ENCODE peak calls at places on chromosome 7, in six cellular contexts. J, O, F, W, K and Z are unnamed samples.

GRCh38 chr7:151736403-151736909 is 140.5 kb downstream of the PRKAG2 start:
- DNase-seq in W (no peak), F (no peak), O (peak; percentile 95), J (peak; percentile 98), K (no peak), Z (peak; percentile 86)

GRCh38 chr7:136953386-136953785 is 84.9 kb downstream of the CHRM2 start:
- DNase-seq in K (no peak), J (peak; percentile 60), W (no peak), F (no peak), O (peak; percentile 67), Z (no peak)

GRCh38 chr7:33764752-33765451 is 140.4 kb upstream of the BMPER start:
- DNase-seq in F (no peak), O (peak; percentile 91), J (peak; percentile 83), W (no peak), K (no peak), Z (no peak)

GRCh38 chr7:121797283-121798037 is 75.5 kb upstream of the PTPRZ1 start:
- DNase-seq in F (no peak), W (no peak), J (no peak), K (no peak), O (peak; percentile 9), Z (no peak)

GRCh38 chr7:135291809-135292253 is 58.2 kb downstream of the STRA8 start:
- DNase-seq in F (no peak), K (no peak), J (peak; percentile 61), W (no peak), O (peak; percentile 98), Z (no peak)

GRCh38 chr7:141839256-141839655 is 2.0 kb downstream of the PRSS37 start:
- DNase-seq in W (no peak), J (no peak), O (no peak), F (no peak), K (no peak), Z (no peak)

GRCh38 chr7:43639858-43640491 is 57.1 kb downstream of the STK17A start:
- DNase-seq in K (no peak), W (no peak), F (peak; percentile 63), O (peak; percentile 93), J (peak; percentile 85), Z (peak; percentile 50)

GRCh38 chr7:116249969-116250553 is 39.7 kb downstream of the TES start:
- DNase-seq in F (no peak), J (peak; percentile 62), W (no peak), O (peak; percentile 78), K (no peak), Z (no peak)

GRCh38 chr7:82146491-82146890 is 297.1 kb downstream of the CACNA2D1 start:
- DNase-seq in W (no peak), K (no peak), O (no peak), F (no peak), J (no peak), Z (no peak)

GRCh38 chr7:129258649-129259389 is 34.0 kb downstream of the AHCYL2 start:
- DNase-seq in W (no peak), K (no peak), J (no peak), O (peak; percentile 5), F (no peak), Z (no peak)

GRCh38 chr7:6262206-6262605 is 10.2 kb downstream of the CYTH3 start:
- DNase-seq in J (no peak), W (no peak), O (no peak), K (no peak), F (no peak), Z (no peak)

GRCh38 chr7:131143869-131144268 is 183.8 kb upstream of the MKLN1 start:
- DNase-seq in J (no peak), K (no peak), W (no peak), O (no peak), F (no peak), Z (no peak)

GRCh38 chr7:85135931-85136330 is 50.9 kb downstream of the SEMA3D start:
- DNase-seq in F (no peak), O (peak; percentile 76), K (no peak), W (no peak), J (peak; percentile 47), Z (no peak)

GRCh38 chr7:67408109-67408508 is 411.5 kb downstream of the TYW1 start:
- DNase-seq in W (no peak), O (no peak), K (no peak), F (no peak), J (no peak), Z (no peak)

GRCh38 chr7:46569117-46569433 is 648.0 kb upstream of the IGFBP3 start:
- DNase-seq in J (no peak), O (no peak), F (no peak), W (no peak), K (no peak), Z (no peak)

GRCh38 chr7:26162431-26162830 is 10.4 kb downstream of the NFE2L3 start:
- DNase-seq in K (no peak), W (no peak), O (no peak), F (no peak), J (no peak), Z (no peak)

GRCh38 chr7:71982847-71983246 is 429.3 kb downstream of the CALN1 start:
- DNase-seq in O (no peak), J (no peak), K (no peak), W (no peak), F (no peak), Z (no peak)

GRCh38 chr7:27199820-27200760 is at the start of gene HOXA13:
- DNase-seq in J (no peak), O (no peak), W (peak; percentile 61), F (no peak), K (no peak), Z (no peak)

GRCh38 chr7:127905491-127906330 is 125.5 kb downstream of the LRRC4 start:
- DNase-seq in O (peak; percentile 49), F (no peak), K (no peak), J (peak; percentile 69), W (no peak), Z (no peak)

GRCh38 chr7:154649434-154649833 is 353.5 kb downstream of the PAXIP1 start:
- DNase-seq in J (no peak), K (no peak), O (no peak), F (no peak), W (no peak), Z (no peak)

GRCh38 chr7:133545613-133546012 is 292.7 kb downstream of the EXOC4 start:
- DNase-seq in J (peak; percentile 45), F (no peak), K (no peak), O (peak; percentile 45), W (no peak), Z (no peak)

GRCh38 chr7:75915416-75916156 is 631 bp downstream of the POR start:
- DNase-seq in K (no peak), J (no peak), W (no peak), F (no peak), O (peak; percentile 32), Z (no peak)

GRCh38 chr7:157500171-157500960 is 163.6 kb downstream of the DNAJB6 start:
- DNase-seq in J (no peak), W (no peak), K (no peak), F (no peak), O (no peak), Z (no peak)

GRCh38 chr7:80411621-80412020 is 100.2 kb downstream of the GNAT3 start:
- DNase-seq in J (no peak), F (no peak), K (no peak), W (no peak), O (peak; percentile 46), Z (no peak)

GRCh38 chr7:22542669-22543068 is 42.7 kb upstream of the STEAP1B start:
- DNase-seq in K (no peak), F (no peak), J (no peak), W (no peak), O (no peak), Z (no peak)

GRCh38 chr7:94067506-94067905 is 63.4 kb upstream of the BET1 start:
- DNase-seq in K (no peak), J (no peak), W (no peak), F (no peak), O (peak; percentile 82), Z (no peak)

GRCh38 chr7:77703220-77703472 is 6.9 kb downstream of the RSBN1L start:
- DNase-seq in J (no peak), O (no peak), F (no peak), K (no peak), W (no peak), Z (no peak)

GRCh38 chr7:2171855-2172254 is 60.9 kb downstream of the MAD1L1 start:
- DNase-seq in K (no peak), J (no peak), W (no peak), O (no peak), F (no peak), Z (no peak)

GRCh38 chr7:67854236-67854635 is 857.6 kb downstream of the TYW1 start:
- DNase-seq in O (no peak), J (no peak), F (no peak), K (no peak), W (no peak), Z (no peak)

GRCh38 chr7:130917669-130918128 is 183.7 kb upstream of the KLF14 start:
- DNase-seq in J (no peak), W (no peak), O (peak; percentile 74), F (no peak), K (no peak), Z (no peak)

GRCh38 chr7:98598846-98599615 is 18.1 kb upstream of the NPTX2 start:
- DNase-seq in K (no peak), F (no peak), O (no peak), W (no peak), J (no peak), Z (no peak)

GRCh38 chr7:73851410-73852338 is 9.3 kb upstream of the TMEM270 start:
- DNase-seq in J (peak; percentile 93), W (no peak), K (no peak), F (no peak), O (peak; percentile 98), Z (peak; percentile 53)

GRCh38 chr7:16066805-16067459 is 354.4 kb downstream of the CRPPA start:
- DNase-seq in W (no peak), J (no peak), O (peak; percentile 53), F (no peak), K (no peak), Z (no peak)

GRCh38 chr7:16695621-16696237 is 49.7 kb downstream of the BZW2 start:
- DNase-seq in O (peak; percentile 88), J (peak; percentile 76), F (no peak), W (peak; percentile 12), K (no peak), Z (no peak)

GRCh38 chr7:55552320-55553086 is 19.8 kb downstream of the VOPP1 start:
- DNase-seq in O (peak; percentile 83), F (no peak), K (no peak), W (peak; percentile 59), J (peak; percentile 96), Z (peak; percentile 56)